ENCODE peak calls at places on chromosomes 5 and 9, in ten cellular contexts. X, O, F, G, K, M, L, Y, A and E are unnamed samples. For H3K27me3 and H3K4me1, the result is how much of the 10 kb centered on the place peaks cover.

GRCh38 chr5:142296914-142297417 is 27.9 kb downstream of the SPRY4 start:
- ATAC-seq in F (no peak), L (peak), M (peak), G (no peak), Y (no peak), O (peak), K (no peak), X (no peak), A (peak), E (peak)

GRCh38 chr9:3342159-3342777 is 183.5 kb downstream of the RFX3 start:
- ATAC-seq in M (no peak), G (no peak), F (no peak), K (no peak), Y (no peak), A (no peak), O (no peak), X (no peak), L (no peak), E (no peak)

GRCh38 chr9:19939890-19940289 is 151.1 kb upstream of the SLC24A2 start:
- ATAC-seq in O (no peak), X (no peak), A (no peak), F (no peak), Y (no peak), K (no peak), M (no peak), G (no peak), L (no peak), E (no peak)

GRCh38 chr5:168637793-168638192 is 58.6 kb upstream of the PANK3 start:
- ATAC-seq in Y (no peak), O (no peak), L (no peak), X (no peak), F (no peak), K (no peak), G (no peak), M (no peak), A (no peak), E (no peak)

GRCh38 chr5:158802941-158803341 is 296.8 kb downstream of the EBF1 start:
- ATAC-seq in X (no peak), K (no peak), A (peak), Y (no peak), L (no peak), F (no peak), M (peak), G (no peak), O (no peak), E (peak)

GRCh38 chr9:114652776-114653555 is 4.6 kb downstream of the TEX53 start:
- ATAC-seq in M (no peak), G (peak), O (peak), L (no peak), Y (no peak), K (no peak), F (no peak), X (peak), A (no peak), E (no peak)

GRCh38 chr9:5947912-5948311 is 57.2 kb downstream of the MLANA start:
- ATAC-seq in G (peak), K (no peak), O (no peak), F (peak), Y (no peak), M (no peak), X (no peak), L (no peak), A (peak), E (no peak)

GRCh38 chr9:82417501-82417900 is 428.9 kb downstream of the SPATA31D1 start:
- ATAC-seq in F (no peak), A (no peak), O (no peak), K (no peak), Y (no peak), M (no peak), G (no peak), X (no peak), L (no peak), E (no peak)

GRCh38 chr5:66671305-66671704 is 75.1 kb downstream of the MAST4 start:
- ATAC-seq in O (no peak), G (no peak), X (no peak), K (no peak), M (no peak), Y (no peak), L (no peak), A (no peak), F (no peak), E (no peak)

GRCh38 chr5:50922942-50923767 is 256.7 kb downstream of the PARP8 start:
- ATAC-seq in M (peak), Y (no peak), G (peak), K (peak), L (peak), F (no peak), O (no peak), A (peak), X (peak), E (peak)

GRCh38 chr5:73900566-73900965 is 274.6 kb downstream of the ARHGEF28 start:
- ATAC-seq in Y (no peak), M (no peak), L (no peak), A (no peak), G (no peak), K (peak), O (no peak), X (no peak), F (no peak), E (no peak)

GRCh38 chr9:128434340-128434739 is 13.7 kb downstream of the CERCAM start:
- ATAC-seq in L (no peak), F (no peak), O (no peak), A (no peak), M (no peak), K (no peak), G (no peak), Y (no peak), X (no peak), E (no peak)

GRCh38 chr9:82436480-82436879 is 447.9 kb downstream of the SPATA31D1 start:
- ATAC-seq in A (no peak), Y (no peak), G (no peak), F (no peak), O (no peak), L (no peak), X (no peak), K (no peak), M (no peak), E (no peak)

GRCh38 chr9:96868709-96869108 is 14.4 kb upstream of the ZNF782 start:
- ATAC-seq in Y (no peak), L (no peak), M (no peak), K (no peak), A (no peak), X (no peak), G (no peak), F (peak), O (no peak), E (no peak)

GRCh38 chr9:121299467-121300282 is 31.7 kb downstream of the GSN start:
- ATAC-seq in Y (peak), A (peak), K (peak), G (no peak), M (peak), L (peak), O (peak), X (peak), F (peak), E (peak)

GRCh38 chr9:6910032-6910431 is 152.3 kb downstream of the KDM4C start:
- ATAC-seq in L (no peak), M (no peak), K (peak), G (peak), O (no peak), Y (no peak), A (no peak), X (no peak), F (peak), E (no peak)

GRCh38 chr9:123343428-123344272 is 12.3 kb upstream of the CRB2 start:
- ATAC-seq in Y (no peak), K (no peak), O (no peak), A (no peak), F (no peak), G (peak), X (no peak), M (no peak), L (peak), E (no peak)

GRCh38 chr5:44536650-44537260 is 147.5 kb upstream of the FGF10 start:
- ATAC-seq in M (no peak), O (no peak), G (no peak), Y (no peak), F (peak), L (peak), K (peak), A (no peak), X (peak), E (no peak)

GRCh38 chr9:37034938-37035471 is 937 bp upstream of the PAX5 start:
- ATAC-seq in A (no peak), G (no peak), F (no peak), X (no peak), Y (no peak), O (peak), M (no peak), K (no peak), L (no peak), E (no peak)

GRCh38 chr5:96924016-96924443 is 11.8 kb upstream of the LNPEP start:
- ATAC-seq in Y (no peak), O (no peak), K (no peak), G (peak), X (peak), L (no peak), F (no peak), A (peak), M (no peak), E (no peak)

GRCh38 chr9:37386988-37387387 is 35.5 kb upstream of the GRHPR start:
- ATAC-seq in A (no peak), G (no peak), O (no peak), X (no peak), M (no peak), F (no peak), L (no peak), Y (no peak), K (no peak), E (no peak)

GRCh38 chr5:173786296-173787187 is 101.6 kb upstream of the CPEB4 start:
- ATAC-seq in A (no peak), G (peak), L (peak), O (no peak), F (no peak), Y (no peak), X (no peak), M (no peak), K (no peak), E (no peak)

GRCh38 chr5:65873181-65873580 is 53.2 kb upstream of the ERBIN start:
- ATAC-seq in G (no peak), Y (no peak), A (no peak), K (no peak), L (no peak), O (no peak), F (no peak), M (no peak), X (no peak), E (no peak)

GRCh38 chr5:147971472-147971871 is 65.1 kb upstream of the C5orf46 start:
- ATAC-seq in L (no peak), M (no peak), F (no peak), A (no peak), K (no peak), Y (no peak), O (no peak), G (no peak), X (no peak), E (no peak)

GRCh38 chr5:130323804-130324454 is 419.7 kb downstream of the CHSY3 start:
- ATAC-seq in X (no peak), L (no peak), K (no peak), G (no peak), M (no peak), O (no peak), A (no peak), F (no peak), Y (peak), E (peak)

GRCh38 chr9:35114921-35115341 is 731 bp downstream of the ATOSB start:
- ATAC-seq in Y (no peak), X (no peak), A (peak), G (no peak), M (no peak), O (no peak), F (no peak), K (no peak), L (peak), E (no peak)

GRCh38 chr9:78004478-78005229 is 27.0 kb downstream of the GNAQ start:
- ATAC-seq in M (no peak), K (peak), Y (no peak), O (peak), G (peak), X (peak), L (peak), F (peak), A (no peak), E (no peak)

GRCh38 chr5:158621381-158621780 is 478.3 kb downstream of the EBF1 start:
- ATAC-seq in A (no peak), L (no peak), M (no peak), Y (no peak), X (no peak), K (no peak), O (no peak), G (no peak), F (no peak), E (no peak)

GRCh38 chr9:13705913-13706312 is 426.4 kb upstream of the MPDZ start:
- ATAC-seq in L (peak), G (no peak), X (no peak), F (no peak), M (peak), O (no peak), Y (no peak), K (no peak), A (peak), E (peak)

GRCh38 chr9:126515873-126516505 is 97.7 kb upstream of the LMX1B start:
- ATAC-seq in X (no peak), G (no peak), A (no peak), M (no peak), K (no peak), O (no peak), F (no peak), Y (no peak), L (no peak), E (no peak)
- H3K27ac ChIP-seq in X (no peak), G (no peak), A (peak), M (no peak), K (no peak), O (no peak), F (no peak), Y (no peak), L (no peak), E (peak)

GRCh38 chr9:130938652-130939404 is at the start of gene FIBCD1:
- ATAC-seq in A (peak), G (peak), F (no peak), X (peak), Y (peak), M (no peak), L (no peak), O (peak), K (peak), E (no peak)
- H3K27me3 ChIP-seq in A (under half), G (half or more), F (under half), X (under half), Y (under half), M (under half), L (half or more), O (under half), K (under half), E (half or more)

GRCh38 chr9:137666950-137667670 is 48.3 kb downstream of the EHMT1 start:
- ATAC-seq in A (peak), M (no peak), F (no peak), X (no peak), O (no peak), L (peak), G (no peak), K (no peak), Y (no peak), E (no peak)

GRCh38 chr9:137665226-137665625 is 46.4 kb downstream of the EHMT1 start:
- ATAC-seq in X (no peak), M (no peak), F (no peak), Y (no peak), G (no peak), O (no peak), L (no peak), K (no peak), A (no peak), E (no peak)

GRCh38 chr9:137666505-137666809 is 47.7 kb downstream of the EHMT1 start:
- ATAC-seq in L (no peak), K (no peak), O (no peak), M (no peak), Y (no peak), G (no peak), X (no peak), F (no peak), A (peak), E (no peak)

GRCh38 chr9:137664676-137665075 is 45.9 kb downstream of the EHMT1 start:
- ATAC-seq in M (no peak), O (no peak), F (no peak), X (peak), G (no peak), Y (no peak), A (no peak), K (no peak), L (no peak), E (no peak)

DNA sequence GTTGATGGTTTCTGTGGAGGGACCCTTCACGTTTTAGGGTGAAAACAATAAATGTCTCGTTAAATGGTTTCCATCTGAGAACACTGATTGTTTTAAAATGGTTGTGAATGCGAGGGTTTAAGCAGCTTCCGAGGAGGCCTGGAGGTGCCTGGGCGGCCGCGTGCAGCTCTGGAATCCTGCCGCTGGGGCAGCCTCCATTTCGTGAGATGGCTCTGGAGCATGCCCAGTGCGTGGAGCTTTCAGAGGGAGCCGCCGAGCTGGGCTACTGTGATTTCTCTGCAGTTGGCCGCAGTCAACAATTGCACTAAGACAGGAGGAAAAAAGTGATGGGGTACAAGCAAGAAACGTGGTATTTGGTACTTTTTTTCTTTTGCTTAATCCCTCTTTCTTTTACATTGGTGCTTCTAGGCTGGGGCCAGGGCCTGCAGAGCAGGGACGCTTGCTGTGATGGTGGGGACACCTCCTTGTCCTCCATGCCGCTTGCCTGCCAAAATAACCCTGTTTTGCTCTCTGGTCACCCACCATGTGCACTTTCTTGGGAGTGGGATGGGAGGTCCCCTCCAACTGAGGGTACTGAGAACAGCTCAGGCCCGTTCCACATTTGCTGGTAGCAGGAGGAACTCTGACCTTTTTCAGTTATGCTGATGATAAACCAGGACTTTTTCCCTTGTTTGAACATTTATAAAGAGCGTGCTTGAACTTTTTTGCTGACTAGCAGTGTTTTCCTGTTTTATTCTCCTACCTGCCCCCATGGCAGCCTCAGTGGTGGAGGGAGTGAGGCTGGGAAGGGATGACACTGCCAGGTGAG is 47.1 kb downstream of the EHMT1 start:
- ATAC-seq in F (no peak), M (no peak), A (no peak), G (no peak), K (no peak), X (no peak), L (no peak), O (no peak), Y (no peak), E (no peak)
- H3K4me1 ChIP-seq in F (under half), M (under half), A (under half), G (under half), K (under half), X (under half), L (under half), O (under half), Y (under half), E (under half)

GRCh38 chr9:87910821-87911220 is 6.9 kb upstream of the SPATA31C1 start:
- ATAC-seq in O (no peak), K (no peak), Y (no peak), L (no peak), G (no peak), M (no peak), X (no peak), A (no peak), F (no peak), E (no peak)
- H3K27ac ChIP-seq in O (no peak), K (no peak), Y (no peak), L (no peak), G (no peak), M (no peak), X (no peak), A (no peak), F (no peak), E (no peak)

DNA sequence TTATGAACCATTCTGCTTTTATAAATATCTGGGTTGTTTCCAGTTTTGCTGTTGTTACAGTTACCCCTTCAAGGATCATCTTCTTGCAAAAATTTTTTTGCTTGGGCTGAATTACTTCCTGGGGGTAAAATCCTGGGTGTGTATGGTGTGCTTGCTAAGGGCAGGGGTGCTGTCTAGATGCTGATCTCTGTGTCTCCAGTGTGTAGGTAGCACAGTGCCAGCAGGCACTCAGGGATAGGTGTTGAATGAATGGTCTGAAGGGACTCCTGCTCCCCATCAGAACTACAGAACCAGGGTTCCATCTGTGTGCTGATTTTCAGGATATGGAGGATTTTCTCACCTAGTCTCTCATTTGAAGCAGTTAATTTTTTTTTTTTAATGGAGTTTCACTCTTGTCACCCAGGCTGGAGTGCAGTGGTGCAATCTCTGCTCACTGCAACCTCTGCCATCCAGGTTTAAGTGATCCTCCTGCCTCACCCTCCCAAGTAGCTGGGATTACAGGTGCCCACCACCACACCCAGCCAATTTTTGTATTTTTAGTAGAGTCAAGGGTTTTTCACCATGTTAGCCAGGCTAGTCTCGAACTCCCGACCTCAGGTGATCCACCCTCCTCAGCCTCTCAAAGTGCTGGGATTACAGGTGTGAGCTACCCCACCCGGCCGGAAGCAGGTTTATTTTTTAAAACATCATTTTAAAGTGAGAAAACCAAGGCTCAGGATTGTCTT is 592 bp upstream of the GARIN3 start:
- ATAC-seq in K (no peak), X (no peak), A (no peak), G (no peak), Y (no peak), F (no peak), L (no peak), M (no peak), O (no peak), E (no peak)
- H3K27me3 ChIP-seq in K (under half), X (half or more), A (under half), G (under half), Y (under half), F (under half), L (under half), M (under half), O (under half), E (under half)

GRCh38 chr9:70044450-70045307 is 1.0 kb downstream of the MAMDC2 start:
- ATAC-seq in A (peak), X (no peak), K (peak), M (peak), Y (peak), O (peak), F (peak), G (no peak), L (peak), E (peak)
- H3K4me1 ChIP-seq in A (under half), X (under half), K (under half), M (under half), Y (under half), O (under half), F (under half), G (under half), L (under half), E (under half)

GRCh38 chr5:64637144-64637543 is 53.2 kb upstream of the SHISAL2B start:
- ATAC-seq in G (peak), X (no peak), Y (no peak), L (peak), K (no peak), A (no peak), F (no peak), M (no peak), O (no peak), E (no peak)
- H3K27ac ChIP-seq in G (no peak), X (no peak), Y (no peak), L (no peak), K (no peak), A (no peak), F (no peak), M (no peak), O (no peak), E (no peak)

DNA sequence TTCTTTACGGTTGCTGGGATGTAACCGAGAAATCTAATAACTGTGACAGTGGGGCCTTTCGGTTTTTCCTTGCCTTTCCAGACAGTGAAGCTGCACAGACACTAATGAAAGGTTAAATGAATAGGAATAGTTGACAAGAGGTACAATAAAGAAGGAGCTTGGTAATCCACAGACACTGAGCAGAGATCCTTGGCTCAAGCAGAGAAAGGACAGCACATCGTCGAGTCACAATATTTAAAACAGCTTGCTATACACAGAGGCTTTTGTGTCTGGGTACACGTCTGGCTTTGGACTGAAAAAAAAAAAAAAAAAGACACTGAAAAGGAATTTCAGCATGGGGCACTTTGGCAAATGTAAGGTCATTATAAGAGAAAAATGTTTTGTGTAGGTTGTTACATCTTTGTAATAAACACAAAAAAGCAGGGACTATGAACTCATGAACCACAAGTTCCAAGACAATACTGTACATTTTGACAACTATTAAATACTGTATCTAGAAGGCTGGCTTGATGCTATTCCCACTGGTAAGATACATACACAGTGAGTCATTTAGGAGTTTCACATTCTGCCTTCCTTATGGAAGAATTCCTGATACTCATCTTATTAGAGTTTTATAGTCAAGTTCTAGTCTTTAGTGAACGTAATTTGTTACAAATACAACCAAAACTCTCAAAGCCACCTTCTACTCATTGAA is 5.6 kb downstream of the BNC2 start:
- ATAC-seq in Y (no peak), L (no peak), M (no peak), O (no peak), G (no peak), A (no peak), K (no peak), X (peak), F (no peak), E (no peak)
- H3K27me3 ChIP-seq in Y (under half), L (under half), M (under half), O (under half), G (under half), A (under half), K (under half), X (under half), F (under half), E (under half)

GRCh38 chr5:181203842-181204560 is 995 bp downstream of the TRIM7 start:
- ATAC-seq in K (peak), L (no peak), G (peak), Y (no peak), X (peak), F (no peak), O (peak), A (peak), M (peak), E (no peak)
- H3K4me1 ChIP-seq in K (under half), L (under half), G (under half), Y (under half), X (under half), F (under half), O (under half), A (under half), M (under half), E (under half)